ENCODE peak calls at places on chromosomes 12 and 14, in seven cellular contexts. V is astrocyte of the spinal cord; S is IMR-90; Z is AG09319; G is CD4-positive, alpha-beta T cell; H is mammary epithelial cell; A is cardiac fibroblast. K is an unnamed sample.

GRCh38 chr14:26255213-26255612 is 342.6 kb downstream of the NOVA1 start:
- DNase-seq in V (peak; percentile 15), Z (no peak), H (no peak), A (peak; percentile 44), S (peak; percentile 31), G (no peak), K (peak; percentile 70)

GRCh38 chr14:77022219-77022852 is 6.2 kb downstream of the IRF2BPL start:
- DNase-seq in Z (no peak), S (no peak), H (no peak), G (no peak), V (no peak), A (no peak), K (no peak)

GRCh38 chr12:47387991-47388390 is 308.2 kb upstream of the AMIGO2 start:
- DNase-seq in H (no peak), G (no peak), A (no peak), V (no peak), Z (no peak), S (no peak), K (no peak)

GRCh38 chr12:51200806-51201205 is 17.1 kb downstream of the POU6F1 start:
- DNase-seq in G (no peak), S (peak; percentile 14), Z (no peak), V (no peak), A (no peak), H (no peak), K (peak; percentile 10)

GRCh38 chr14:51650721-51651387 is 856 bp upstream of the FRMD6 start:
- DNase-seq in G (no peak), Z (no peak), A (peak; percentile 43), V (no peak), S (no peak), H (no peak), K (no peak)

GRCh38 chr12:92927055-92927435 is 2.0 kb downstream of the EEA1 start:
- DNase-seq in V (peak; percentile 30), Z (peak; percentile 1), H (peak; percentile 93), A (peak; percentile 63), S (peak; percentile 28), G (peak; percentile 21), K (peak; percentile 51)

GRCh38 chr12:15244341-15244740 is 23.1 kb upstream of the RERG start:
- DNase-seq in G (no peak), A (no peak), S (no peak), V (no peak), Z (no peak), H (no peak), K (no peak)

GRCh38 chr12:92784795-92785562 is 82.2 kb downstream of the PLEKHG7 start:
- DNase-seq in Z (no peak), A (peak; percentile 84), H (peak; percentile 78), S (peak; percentile 79), G (peak; percentile 7), V (peak; percentile 87), K (peak; percentile 80)

GRCh38 chr14:105414456-105415371 is 4.9 kb upstream of the MTA1 start:
- DNase-seq in G (peak; percentile 44), A (peak; percentile 63), S (peak; percentile 52), V (peak; percentile 68), H (peak; percentile 26), Z (no peak), K (peak; percentile 59)

GRCh38 chr12:67748761-67749075 is 100.2 kb downstream of the DYRK2 start:
- DNase-seq in G (no peak), H (peak; percentile 68), S (peak; percentile 33), V (no peak), A (peak; percentile 24), Z (no peak), K (no peak)

GRCh38 chr12:99824900-99825562 is 159.7 kb downstream of the ANKS1B start:
- DNase-seq in A (no peak), H (no peak), Z (no peak), V (no peak), S (no peak), G (no peak), K (no peak)

GRCh38 chr14:100070310-100070709 is 5.1 kb downstream of the EVL start:
- DNase-seq in V (no peak), S (no peak), A (no peak), G (no peak), Z (no peak), H (no peak), K (no peak)

GRCh38 chr12:28874758-28875157 is 274.3 kb upstream of the FAR2 start:
- DNase-seq in Z (no peak), G (no peak), H (no peak), S (no peak), A (no peak), V (no peak), K (no peak)

GRCh38 chr12:104064842-104065441 is 611 bp downstream of the HCFC2 start:
- DNase-seq in H (peak; percentile 21), S (no peak), A (peak; percentile 24), Z (no peak), G (no peak), V (peak; percentile 9), K (no peak)

GRCh38 chr14:23049011-23049410 is 7.0 kb downstream of the PSMB11 start:
- DNase-seq in G (no peak), H (no peak), A (no peak), S (no peak), V (no peak), Z (no peak), K (no peak)

GRCh38 chr12:12882288-12882687 is 9.1 kb upstream of the GPRC5A start:
- DNase-seq in G (no peak), Z (no peak), H (no peak), S (no peak), V (no peak), A (no peak), K (no peak)

GRCh38 chr12:120364487-120364886 is 4.5 kb downstream of the MSI1 start:
- DNase-seq in V (no peak), G (no peak), Z (no peak), H (no peak), A (no peak), S (no peak), K (no peak)

GRCh38 chr12:124829708-124830304 is 33.9 kb downstream of the SCARB1 start:
- DNase-seq in S (no peak), A (peak; percentile 15), Z (no peak), V (no peak), H (no peak), G (no peak), K (no peak)

GRCh38 chr12:18552829-18553228 is 185.0 kb downstream of the PLCZ1 start:
- DNase-seq in Z (no peak), H (no peak), A (no peak), G (no peak), V (no peak), S (no peak), K (no peak)
- TF ChIP-seq CTCF in Z (no peak), H (no peak), A (no peak), G (no peak), V (no peak), S (peak; percentile 7), K (no peak)

GRCh38 chr12:71756054-71756675 is 1.5 kb downstream of the RAB21 start:
- DNase-seq in V (no peak), A (peak; percentile 15), Z (no peak), G (no peak), H (peak; percentile 24), S (no peak), K (peak; percentile 37)

GRCh38 chr12:71752887-71753286 is 1.8 kb upstream of the RAB21 start:
- DNase-seq in A (no peak), V (no peak), Z (no peak), S (no peak), G (no peak), H (no peak), K (no peak)

GRCh38 chr12:71759941-71760340 is 5.3 kb downstream of the RAB21 start:
- DNase-seq in S (no peak), G (no peak), V (no peak), Z (no peak), H (no peak), A (no peak), K (no peak)

GRCh38 chr12:71755146-71755892 is 656 bp downstream of the RAB21 start:
- DNase-seq in H (peak; percentile 67), V (peak; percentile 58), S (peak; percentile 73), G (peak; percentile 47), A (peak; percentile 79), Z (peak; percentile 15), K (peak; percentile 68)

DNA sequence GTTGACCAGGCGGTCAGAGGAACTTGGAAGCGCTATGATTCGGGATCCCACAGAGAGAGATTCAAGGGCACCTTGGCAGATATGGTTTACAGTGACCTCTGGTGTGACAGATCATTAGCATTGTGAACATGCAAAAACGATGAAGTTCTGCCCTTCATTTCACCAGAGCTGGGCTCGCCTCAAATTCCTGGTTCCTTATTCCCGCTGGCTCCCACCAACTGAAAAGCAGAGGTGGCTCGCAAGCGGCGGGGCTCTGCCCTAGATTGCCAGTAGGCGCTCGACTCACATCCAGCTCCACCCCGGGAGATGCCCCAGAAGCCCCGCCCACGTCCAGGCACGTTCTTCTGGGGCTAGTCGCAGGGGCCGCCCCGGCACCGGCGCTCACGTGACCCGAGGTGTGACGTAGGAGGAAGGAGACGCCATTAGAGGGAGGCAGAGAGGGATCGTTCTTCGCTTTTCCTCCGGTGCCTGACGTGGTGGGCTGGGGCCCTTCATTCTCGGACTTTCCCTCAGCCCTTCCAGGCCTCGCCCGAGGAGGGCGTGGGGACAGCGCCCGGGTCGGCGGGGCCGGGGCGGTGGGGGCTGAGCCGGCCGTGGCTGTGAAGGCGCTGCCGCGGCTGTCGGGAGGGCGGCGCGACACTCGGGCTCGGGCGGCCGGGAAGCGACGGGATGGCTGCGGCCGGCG is at the start of gene RAB21:
- DNase-seq in V (peak; percentile 97), A (peak; percentile 97), H (peak; percentile 97), G (peak; percentile 99), Z (peak; percentile 90), S (peak; percentile 95), K (peak; percentile 95)
- TF ChIP-seq CTCF in V (peak; percentile 32), A (peak; percentile 32), H (no peak), G (peak; percentile 28), Z (peak; percentile 13), S (peak; percentile 33), K (peak; percentile 46)

DNA sequence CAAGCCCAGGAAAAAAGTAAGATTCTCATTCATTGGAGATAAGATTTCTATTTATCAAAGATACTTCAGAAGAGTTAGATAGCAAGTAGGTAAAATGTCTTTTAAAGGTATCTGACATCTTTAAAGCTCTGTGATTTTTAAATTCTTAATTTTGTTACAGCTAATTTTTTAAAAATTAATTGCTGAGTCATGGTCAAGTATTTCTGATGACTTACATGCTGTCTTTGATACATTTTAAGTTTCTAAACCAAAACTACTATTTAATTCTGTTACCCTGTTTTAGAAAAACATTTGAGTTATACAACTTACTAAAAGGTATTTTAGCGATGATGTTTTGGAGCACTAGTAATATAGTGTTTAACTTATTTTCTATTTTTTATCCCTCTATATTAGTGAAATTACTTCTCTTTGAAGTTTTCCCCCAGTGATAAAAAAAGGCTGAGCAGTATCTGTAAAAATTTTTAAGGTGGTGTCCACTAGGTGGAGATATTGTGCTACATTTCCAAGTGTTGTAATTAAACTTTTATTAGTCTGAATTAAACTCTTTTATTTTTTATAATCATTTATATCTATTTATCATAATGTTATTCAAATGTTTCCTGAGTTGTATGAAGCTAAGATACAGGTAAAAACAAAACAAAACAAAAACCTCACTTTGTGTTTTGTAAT is 11.5 kb downstream of the ALG10 start:
- DNase-seq in S (peak; percentile 42), A (peak; percentile 70), H (no peak), Z (no peak), V (peak; percentile 51), G (no peak), K (peak; percentile 56)
- TF ChIP-seq CTCF in S (peak; percentile 52), A (peak; percentile 46), H (peak; percentile 37), Z (peak; percentile 53), V (peak; percentile 53), G (peak; percentile 81), K (peak; percentile 60)

GRCh38 chr12:78566461-78566860 is 298.1 kb upstream of the SYT1 start:
- DNase-seq in Z (no peak), S (no peak), V (no peak), A (no peak), G (no peak), H (no peak), K (no peak)

GRCh38 chr12:78568326-78569020 is 296.1 kb upstream of the SYT1 start:
- DNase-seq in A (no peak), Z (no peak), S (peak; percentile 57), V (peak; percentile 25), G (no peak), H (peak; percentile 11), K (no peak)

GRCh38 chr12:78571953-78572352 is 292.6 kb upstream of the SYT1 start:
- DNase-seq in G (no peak), V (no peak), H (no peak), A (no peak), S (no peak), Z (no peak), K (no peak)
- TF ChIP-seq CTCF in G (no peak), V (no peak), H (no peak), A (no peak), S (no peak), Z (no peak), K (no peak)

K was measured in fibroblast of the aortic adventitia.